ENCODE peak calls at places on chromosome 22, in ten cellular contexts. One of them, this sample, is unnamed.

GRCh38 chr22:24112188-24112587 is 69.1 kb upstream of the SUSD2 start:
- DNase-seq in fibroblast of mammary gland: peak; percentile 24
- DNase-seq in nephron progenitor cell: no peak
- DNase-seq in ELR: peak; percentile 42
- DNase-seq in brain microvascular endothelial cell: no peak
- DNase-seq in stimulated activated CD4-positive, alpha-beta T cell treated with anti-CD3 and anti-CD28 coated beads, Interleukin-1b, Interleukin-23, amount 100 ng/mL, for 24 hours: no peak
- DNase-seq in activated CD8-positive, alpha-beta memory T cell treated with anti-CD3 and anti-CD28 coated beads for 48 hours: no peak
- DNase-seq in NCI-H1105: no peak
- DNase-seq in mucosa of gallbladder: no peak
- DNase-seq in astrocyte of the spinal cord: peak; percentile 14
- DNase-seq in this sample: no peak

GRCh38 chr22:48244388-48245118 is 1482.1 kb downstream of the TBC1D22A start:
- DNase-seq in fibroblast of mammary gland: no peak
- DNase-seq in nephron progenitor cell: no peak
- DNase-seq in ELR: no peak
- DNase-seq in brain microvascular endothelial cell: no peak
- DNase-seq in stimulated activated CD4-positive, alpha-beta T cell treated with anti-CD3 and anti-CD28 coated beads, Interleukin-1b, Interleukin-23, amount 100 ng/mL, for 24 hours: no peak
- DNase-seq in activated CD8-positive, alpha-beta memory T cell treated with anti-CD3 and anti-CD28 coated beads for 48 hours: no peak
- DNase-seq in NCI-H1105: no peak
- DNase-seq in mucosa of gallbladder: no peak
- DNase-seq in astrocyte of the spinal cord: no peak
- DNase-seq in this sample: no peak

GRCh38 chr22:21889251-21889990 is 22.0 kb upstream of the MAPK1 start:
- DNase-seq in fibroblast of mammary gland: no peak
- DNase-seq in nephron progenitor cell: no peak
- DNase-seq in ELR: no peak
- DNase-seq in brain microvascular endothelial cell: no peak
- DNase-seq in stimulated activated CD4-positive, alpha-beta T cell treated with anti-CD3 and anti-CD28 coated beads, Interleukin-1b, Interleukin-23, amount 100 ng/mL, for 24 hours: no peak
- DNase-seq in activated CD8-positive, alpha-beta memory T cell treated with anti-CD3 and anti-CD28 coated beads for 48 hours: no peak
- DNase-seq in NCI-H1105: no peak
- DNase-seq in mucosa of gallbladder: no peak
- DNase-seq in astrocyte of the spinal cord: no peak
- DNase-seq in this sample: no peak

GRCh38 chr22:33883561-33883960 is 36.7 kb downstream of the LARGE1 start:
- DNase-seq in fibroblast of mammary gland: no peak
- DNase-seq in nephron progenitor cell: no peak
- DNase-seq in ELR: no peak
- DNase-seq in brain microvascular endothelial cell: no peak
- DNase-seq in stimulated activated CD4-positive, alpha-beta T cell treated with anti-CD3 and anti-CD28 coated beads, Interleukin-1b, Interleukin-23, amount 100 ng/mL, for 24 hours: no peak
- DNase-seq in activated CD8-positive, alpha-beta memory T cell treated with anti-CD3 and anti-CD28 coated beads for 48 hours: no peak
- DNase-seq in NCI-H1105: no peak
- DNase-seq in mucosa of gallbladder: no peak
- DNase-seq in astrocyte of the spinal cord: no peak
- DNase-seq in this sample: no peak

GRCh38 chr22:39622881-39623367 is 52.4 kb downstream of the CACNA1I start:
- DNase-seq in fibroblast of mammary gland: peak; percentile 37
- DNase-seq in nephron progenitor cell: peak; percentile 84
- DNase-seq in ELR: peak; percentile 56
- DNase-seq in brain microvascular endothelial cell: peak; percentile 25
- DNase-seq in stimulated activated CD4-positive, alpha-beta T cell treated with anti-CD3 and anti-CD28 coated beads, Interleukin-1b, Interleukin-23, amount 100 ng/mL, for 24 hours: peak; percentile 35
- DNase-seq in activated CD8-positive, alpha-beta memory T cell treated with anti-CD3 and anti-CD28 coated beads for 48 hours: peak; percentile 42
- DNase-seq in NCI-H1105: no peak
- DNase-seq in mucosa of gallbladder: peak; percentile 52
- DNase-seq in astrocyte of the spinal cord: no peak
- DNase-seq in this sample: peak; percentile 18

GRCh38 chr22:50115693-50116092 is 25.9 kb downstream of the MOV10L1 start:
- DNase-seq in fibroblast of mammary gland: no peak
- DNase-seq in nephron progenitor cell: no peak
- DNase-seq in ELR: peak; percentile 60
- DNase-seq in brain microvascular endothelial cell: no peak
- DNase-seq in stimulated activated CD4-positive, alpha-beta T cell treated with anti-CD3 and anti-CD28 coated beads, Interleukin-1b, Interleukin-23, amount 100 ng/mL, for 24 hours: no peak
- DNase-seq in activated CD8-positive, alpha-beta memory T cell treated with anti-CD3 and anti-CD28 coated beads for 48 hours: no peak
- DNase-seq in NCI-H1105: no peak
- DNase-seq in mucosa of gallbladder: peak; percentile 58
- DNase-seq in astrocyte of the spinal cord: no peak
- DNase-seq in this sample: no peak

GRCh38 chr22:30396871-30397655 is at the start of gene SEC14L2:
- DNase-seq in fibroblast of mammary gland: peak; percentile 48
- DNase-seq in nephron progenitor cell: peak; percentile 76
- DNase-seq in ELR: peak; percentile 74
- DNase-seq in brain microvascular endothelial cell: no peak
- DNase-seq in stimulated activated CD4-positive, alpha-beta T cell treated with anti-CD3 and anti-CD28 coated beads, Interleukin-1b, Interleukin-23, amount 100 ng/mL, for 24 hours: no peak
- DNase-seq in activated CD8-positive, alpha-beta memory T cell treated with anti-CD3 and anti-CD28 coated beads for 48 hours: no peak
- DNase-seq in NCI-H1105: peak; percentile 20
- DNase-seq in mucosa of gallbladder: peak; percentile 74
- DNase-seq in astrocyte of the spinal cord: peak; percentile 38
- DNase-seq in this sample: peak; percentile 33

GRCh38 chr22:47051435-47052175 is 289.2 kb downstream of the TBC1D22A start:
- DNase-seq in fibroblast of mammary gland: no peak
- DNase-seq in nephron progenitor cell: no peak
- DNase-seq in ELR: no peak
- DNase-seq in brain microvascular endothelial cell: no peak
- DNase-seq in stimulated activated CD4-positive, alpha-beta T cell treated with anti-CD3 and anti-CD28 coated beads, Interleukin-1b, Interleukin-23, amount 100 ng/mL, for 24 hours: no peak
- DNase-seq in activated CD8-positive, alpha-beta memory T cell treated with anti-CD3 and anti-CD28 coated beads for 48 hours: no peak
- DNase-seq in NCI-H1105: no peak
- DNase-seq in mucosa of gallbladder: no peak
- DNase-seq in astrocyte of the spinal cord: no peak
- DNase-seq in this sample: no peak

GRCh38 chr22:24541681-24542515 is 13.0 kb downstream of the GUCD1 start:
- DNase-seq in fibroblast of mammary gland: no peak
- DNase-seq in nephron progenitor cell: no peak
- DNase-seq in ELR: no peak
- DNase-seq in brain microvascular endothelial cell: no peak
- DNase-seq in stimulated activated CD4-positive, alpha-beta T cell treated with anti-CD3 and anti-CD28 coated beads, Interleukin-1b, Interleukin-23, amount 100 ng/mL, for 24 hours: no peak
- DNase-seq in activated CD8-positive, alpha-beta memory T cell treated with anti-CD3 and anti-CD28 coated beads for 48 hours: no peak
- DNase-seq in NCI-H1105: no peak
- DNase-seq in mucosa of gallbladder: no peak
- DNase-seq in astrocyte of the spinal cord: no peak
- DNase-seq in this sample: no peak